ENCODE peak calls at places on chromosomes 3 and 15, in six cellular contexts. One of them, this sample, is unnamed.

GRCh38 chr3:150094150-150094932 is 123.6 kb upstream of the PFN2 start:
- DNase-seq in esophagus squamous epithelium: no peak
- DNase-seq in PC-3: peak; percentile 92
- DNase-seq in IMR-90: peak; percentile 71
- DNase-seq in GM23248: peak; percentile 55
- DNase-seq in adrenal gland: no peak
- DNase-seq in this sample: no peak

GRCh38 chr3:119627461-119627860 is 29.8 kb downstream of the PLA1A start:
- DNase-seq in IMR-90: no peak
- DNase-seq in PC-3: no peak
- DNase-seq in esophagus squamous epithelium: no peak
- DNase-seq in adrenal gland: no peak
- DNase-seq in GM23248: no peak
- DNase-seq in this sample: peak; percentile 74

GRCh38 chr3:14396293-14396692 is 6.1 kb upstream of the SLC6A6 start:
- DNase-seq in GM23248: no peak
- DNase-seq in PC-3: no peak
- DNase-seq in IMR-90: no peak
- DNase-seq in esophagus squamous epithelium: no peak
- DNase-seq in adrenal gland: no peak
- DNase-seq in this sample: no peak

GRCh38 chr15:90808517-90808939 is 59.9 kb upstream of the FURIN start:
- DNase-seq in PC-3: no peak
- DNase-seq in GM23248: no peak
- DNase-seq in IMR-90: no peak
- DNase-seq in adrenal gland: no peak
- DNase-seq in esophagus squamous epithelium: no peak
- DNase-seq in this sample: no peak

GRCh38 chr3:149087208-149087607 is 875 bp upstream of the HLTF start:
- DNase-seq in adrenal gland: no peak
- DNase-seq in GM23248: no peak
- DNase-seq in esophagus squamous epithelium: no peak
- DNase-seq in PC-3: no peak
- DNase-seq in IMR-90: no peak
- DNase-seq in this sample: no peak

GRCh38 chr3:125118600-125118999 is 62.8 kb upstream of the HEG1 start:
- DNase-seq in adrenal gland: no peak
- DNase-seq in esophagus squamous epithelium: no peak
- DNase-seq in IMR-90: no peak
- DNase-seq in PC-3: no peak
- DNase-seq in GM23248: no peak
- DNase-seq in this sample: no peak

GRCh38 chr3:101146946-101147345 is 153.7 kb upstream of the ABI3BP start:
- DNase-seq in IMR-90: no peak
- DNase-seq in adrenal gland: no peak
- DNase-seq in esophagus squamous epithelium: no peak
- DNase-seq in PC-3: no peak
- DNase-seq in GM23248: no peak
- DNase-seq in this sample: no peak

GRCh38 chr3:100993309-100993708 is at the start of gene ABI3BP:
- DNase-seq in IMR-90: peak; percentile 89
- DNase-seq in adrenal gland: peak; percentile 66
- DNase-seq in PC-3: peak; percentile 84
- DNase-seq in GM23248: peak; percentile 95
- DNase-seq in esophagus squamous epithelium: no peak
- DNase-seq in this sample: peak; percentile 89

GRCh38 chr3:131494706-131495105 is 8.1 kb downstream of the MRPL3 start:
- DNase-seq in esophagus squamous epithelium: no peak
- DNase-seq in GM23248: no peak
- DNase-seq in adrenal gland: no peak
- DNase-seq in PC-3: no peak
- DNase-seq in IMR-90: no peak
- DNase-seq in this sample: no peak

GRCh38 chr3:25945836-25946235 is 155.9 kb downstream of the OXSM start:
- DNase-seq in esophagus squamous epithelium: no peak
- DNase-seq in adrenal gland: no peak
- DNase-seq in GM23248: no peak
- DNase-seq in PC-3: no peak
- DNase-seq in IMR-90: no peak
- DNase-seq in this sample: no peak

GRCh38 chr3:87437765-87438164 is 161.4 kb upstream of the POU1F1 start:
- DNase-seq in PC-3: peak; percentile 38
- DNase-seq in IMR-90: no peak
- DNase-seq in GM23248: peak; percentile 47
- DNase-seq in adrenal gland: no peak
- DNase-seq in esophagus squamous epithelium: no peak
- DNase-seq in this sample: no peak

GRCh38 chr3:9884555-9885165 is 4.6 kb upstream of the CIDEC start:
- DNase-seq in adrenal gland: peak; percentile 51
- DNase-seq in IMR-90: peak; percentile 84
- DNase-seq in GM23248: peak; percentile 89
- DNase-seq in esophagus squamous epithelium: no peak
- DNase-seq in PC-3: peak; percentile 96
- DNase-seq in this sample: no peak

GRCh38 chr3:53694648-53695356 is 151.4 kb downstream of the CHDH start:
- DNase-seq in IMR-90: no peak
- DNase-seq in adrenal gland: no peak
- DNase-seq in GM23248: no peak
- DNase-seq in esophagus squamous epithelium: no peak
- DNase-seq in PC-3: no peak
- DNase-seq in this sample: no peak

GRCh38 chr3:47836986-47837385 is 34.0 kb downstream of the DHX30 start:
- DNase-seq in PC-3: no peak
- DNase-seq in adrenal gland: no peak
- DNase-seq in IMR-90: no peak
- DNase-seq in GM23248: no peak
- DNase-seq in esophagus squamous epithelium: no peak
- DNase-seq in this sample: no peak

GRCh38 chr15:60971719-60972118 is 257.4 kb downstream of the RORA start:
- DNase-seq in adrenal gland: no peak
- DNase-seq in esophagus squamous epithelium: no peak
- DNase-seq in PC-3: no peak
- DNase-seq in IMR-90: no peak
- DNase-seq in GM23248: no peak
- DNase-seq in this sample: no peak

GRCh38 chr15:60972301-60972700 is 256.8 kb downstream of the RORA start:
- DNase-seq in PC-3: peak; percentile 15
- DNase-seq in esophagus squamous epithelium: no peak
- DNase-seq in GM23248: peak; percentile 95
- DNase-seq in IMR-90: peak; percentile 99
- DNase-seq in adrenal gland: no peak
- DNase-seq in this sample: no peak

GRCh38 chr15:60975203-60975602 is 253.9 kb downstream of the RORA start:
- DNase-seq in IMR-90: peak; percentile 18
- DNase-seq in adrenal gland: no peak
- DNase-seq in PC-3: no peak
- DNase-seq in esophagus squamous epithelium: no peak
- DNase-seq in GM23248: no peak
- DNase-seq in this sample: no peak

GRCh38 chr15:60972866-60973265 is 256.2 kb downstream of the RORA start:
- DNase-seq in adrenal gland: no peak
- DNase-seq in esophagus squamous epithelium: no peak
- DNase-seq in GM23248: peak; percentile 89
- DNase-seq in IMR-90: peak; percentile 93
- DNase-seq in PC-3: peak; percentile 24
- DNase-seq in this sample: no peak

GRCh38 chr15:60973637-60974415 is 255.3 kb downstream of the RORA start:
- DNase-seq in GM23248: peak; percentile 76
- DNase-seq in adrenal gland: no peak
- DNase-seq in esophagus squamous epithelium: no peak
- DNase-seq in PC-3: peak; percentile 18
- DNase-seq in IMR-90: peak; percentile 87
- DNase-seq in this sample: no peak
- H3K27ac ChIP-seq in GM23248: peak overlapping the region; percentile 99
- H3K27ac ChIP-seq in adrenal gland: no peak overlapping the region
- H3K27ac ChIP-seq in esophagus squamous epithelium: no peak overlapping the region
- H3K27ac ChIP-seq in PC-3: peak overlapping the region; percentile 16
- H3K27ac ChIP-seq in IMR-90: peak overlapping the region; percentile 95
- H3K27ac ChIP-seq in this sample: no peak overlapping the region

GRCh38 chr15:68417051-68417450 is 14.9 kb downstream of the ITGA11 start:
- DNase-seq in IMR-90: no peak
- DNase-seq in GM23248: no peak
- DNase-seq in PC-3: no peak
- DNase-seq in adrenal gland: no peak
- DNase-seq in esophagus squamous epithelium: no peak
- DNase-seq in this sample: no peak

GRCh38 chr15:68416158-68416535 is 15.8 kb downstream of the ITGA11 start:
- DNase-seq in esophagus squamous epithelium: no peak
- DNase-seq in IMR-90: no peak
- DNase-seq in GM23248: no peak
- DNase-seq in PC-3: no peak
- DNase-seq in adrenal gland: no peak
- DNase-seq in this sample: no peak

GRCh38 chr15:68414591-68414990 is 17.4 kb downstream of the ITGA11 start:
- DNase-seq in IMR-90: no peak
- DNase-seq in adrenal gland: peak; percentile 5
- DNase-seq in GM23248: no peak
- DNase-seq in esophagus squamous epithelium: no peak
- DNase-seq in PC-3: no peak
- DNase-seq in this sample: no peak

GRCh38 chr15:68415061-68415460 is 16.9 kb downstream of the ITGA11 start:
- DNase-seq in GM23248: no peak
- DNase-seq in PC-3: no peak
- DNase-seq in adrenal gland: peak; percentile 4
- DNase-seq in IMR-90: no peak
- DNase-seq in esophagus squamous epithelium: no peak
- DNase-seq in this sample: no peak

GRCh38 chr15:68415501-68416157 is 16.3 kb downstream of the ITGA11 start:
- DNase-seq in GM23248: peak; percentile 55
- DNase-seq in adrenal gland: peak; percentile 12
- DNase-seq in esophagus squamous epithelium: no peak
- DNase-seq in IMR-90: no peak
- DNase-seq in PC-3: no peak
- DNase-seq in this sample: no peak
- H3K27ac ChIP-seq in GM23248: peak overlapping the region; percentile 36
- H3K27ac ChIP-seq in adrenal gland: no peak overlapping the region
- H3K27ac ChIP-seq in esophagus squamous epithelium: no peak overlapping the region
- H3K27ac ChIP-seq in IMR-90: no peak overlapping the region
- H3K27ac ChIP-seq in PC-3: no peak overlapping the region
- H3K27ac ChIP-seq in this sample: no peak overlapping the region

GRCh38 chr15:91866371-91866905 is 12.9 kb downstream of the SLCO3A1 start:
- DNase-seq in adrenal gland: no peak
- DNase-seq in IMR-90: peak; percentile 22
- DNase-seq in GM23248: peak; percentile 43
- DNase-seq in PC-3: no peak
- DNase-seq in esophagus squamous epithelium: no peak
- DNase-seq in this sample: no peak
- H3K27ac ChIP-seq in adrenal gland: peak overlapping the region; percentile 76
- H3K27ac ChIP-seq in IMR-90: no peak overlapping the region
- H3K27ac ChIP-seq in GM23248: peak overlapping the region; percentile 92
- H3K27ac ChIP-seq in PC-3: peak overlapping the region; percentile 65
- H3K27ac ChIP-seq in esophagus squamous epithelium: peak overlapping the region; percentile 83
- H3K27ac ChIP-seq in this sample: peak overlapping the region; percentile 97

GRCh38 chr3:71305246-71306206 is 278.0 kb downstream of the FOXP1 start:
- DNase-seq in PC-3: peak; percentile 38
- DNase-seq in adrenal gland: no peak
- DNase-seq in esophagus squamous epithelium: no peak
- DNase-seq in GM23248: no peak
- DNase-seq in IMR-90: peak; percentile 57
- DNase-seq in this sample: no peak

GRCh38 chr3:71309886-71310285 is 273.6 kb downstream of the FOXP1 start:
- DNase-seq in GM23248: peak; percentile 57
- DNase-seq in PC-3: no peak
- DNase-seq in IMR-90: peak; percentile 47
- DNase-seq in adrenal gland: no peak
- DNase-seq in esophagus squamous epithelium: no peak
- DNase-seq in this sample: no peak

GRCh38 chr3:71308836-71309235 is 274.7 kb downstream of the FOXP1 start:
- DNase-seq in IMR-90: no peak
- DNase-seq in esophagus squamous epithelium: no peak
- DNase-seq in PC-3: no peak
- DNase-seq in adrenal gland: no peak
- DNase-seq in GM23248: no peak
- DNase-seq in this sample: no peak

GRCh38 chr3:71309342-71309741 is 274.2 kb downstream of the FOXP1 start:
- DNase-seq in adrenal gland: no peak
- DNase-seq in esophagus squamous epithelium: no peak
- DNase-seq in GM23248: peak; percentile 31
- DNase-seq in IMR-90: no peak
- DNase-seq in PC-3: no peak
- DNase-seq in this sample: no peak

DNA sequence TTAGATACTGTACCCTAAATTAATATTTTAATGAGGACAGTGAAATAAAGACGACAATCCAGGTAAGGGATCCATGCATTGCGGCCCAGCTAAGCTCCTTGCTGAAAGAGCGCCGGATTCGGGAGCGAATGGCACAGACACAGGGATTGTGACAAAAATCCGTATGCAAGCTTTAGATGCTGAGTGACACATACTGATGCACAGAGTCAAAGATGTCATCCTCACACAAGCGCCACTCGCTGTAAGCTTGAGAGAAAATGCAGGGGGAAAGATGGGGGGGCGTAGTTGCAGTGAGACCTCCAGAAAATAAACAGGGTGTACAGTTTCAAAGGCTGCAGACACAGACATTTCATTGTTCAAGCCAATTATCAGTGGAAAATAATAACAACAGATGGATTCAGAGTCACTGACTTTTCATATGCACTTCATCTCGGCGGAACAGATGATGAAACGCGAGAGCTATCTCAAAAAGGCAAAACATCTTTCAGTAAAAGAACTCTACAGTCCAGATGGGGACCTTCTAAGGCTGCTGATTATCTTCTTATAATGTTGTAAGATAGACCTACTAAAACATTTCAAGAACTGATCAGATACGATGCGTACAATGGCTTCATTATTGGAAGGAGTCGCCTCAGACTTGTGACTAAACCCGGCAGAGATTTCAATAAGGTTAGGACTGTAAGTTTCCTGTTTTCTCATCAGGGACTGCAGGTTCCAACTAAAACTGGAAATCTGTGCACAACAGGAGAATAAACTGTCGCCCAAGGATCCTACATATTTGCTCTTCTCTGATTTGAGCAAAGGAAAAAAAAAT is 275.4 kb downstream of the FOXP1 start:
- DNase-seq in esophagus squamous epithelium: no peak
- DNase-seq in IMR-90: peak; percentile 46
- DNase-seq in PC-3: no peak
- DNase-seq in adrenal gland: no peak
- DNase-seq in GM23248: no peak
- DNase-seq in this sample: no peak
- H3K27ac ChIP-seq in esophagus squamous epithelium: no peak overlapping the region
- H3K27ac ChIP-seq in IMR-90: peak overlapping the region; percentile 22
- H3K27ac ChIP-seq in PC-3: no peak overlapping the region
- H3K27ac ChIP-seq in adrenal gland: no peak overlapping the region
- H3K27ac ChIP-seq in GM23248: no peak overlapping the region
- H3K27ac ChIP-seq in this sample: no peak overlapping the region

DNA sequence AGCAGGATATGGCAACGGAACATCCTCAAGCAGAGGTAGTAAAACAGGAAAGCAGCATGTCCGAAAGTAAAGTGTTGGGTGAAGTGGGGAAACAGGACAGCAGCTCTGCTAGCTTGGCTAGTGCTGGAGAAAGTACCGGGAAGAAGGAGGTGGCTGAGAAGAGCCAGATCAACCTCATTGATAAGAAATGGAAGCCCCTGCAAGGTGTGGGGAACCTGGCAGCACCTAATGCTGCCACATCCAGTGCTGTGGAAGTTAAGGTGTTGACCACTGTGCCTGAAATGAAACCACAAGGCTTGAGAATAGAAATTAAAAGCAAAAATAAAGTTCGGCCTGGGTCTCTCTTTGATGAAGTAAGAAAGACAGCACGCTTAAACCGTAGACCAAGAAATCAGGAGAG is 14.3 kb upstream of the ZBTB47 start:
- DNase-seq in adrenal gland: no peak
- DNase-seq in PC-3: no peak
- DNase-seq in IMR-90: no peak
- DNase-seq in GM23248: no peak
- DNase-seq in esophagus squamous epithelium: no peak
- DNase-seq in this sample: no peak
- H3K27ac ChIP-seq in adrenal gland: no peak overlapping the region
- H3K27ac ChIP-seq in PC-3: no peak overlapping the region
- H3K27ac ChIP-seq in IMR-90: no peak overlapping the region
- H3K27ac ChIP-seq in GM23248: peak overlapping the region; percentile 36
- H3K27ac ChIP-seq in esophagus squamous epithelium: no peak overlapping the region
- H3K27ac ChIP-seq in this sample: peak overlapping the region; percentile 41